ENCODE peak calls at places on chromosomes 11 and 22, in six cellular contexts. C, H, A, D, M and J are unnamed samples.

GRCh38 chr22:46770726-46771125 is 8.3 kb downstream of the TBC1D22A start:
- DNase-seq in D (no peak), M (no peak), H (no peak), A (no peak), C (no peak), J (no peak)

GRCh38 chr11:14422052-14422813 is 63.2 kb upstream of the RRAS2 start:
- DNase-seq in C (peak; percentile 93), M (no peak), A (no peak), H (no peak), D (no peak), J (peak; percentile 73)

GRCh38 chr22:31321421-31321820 is 24.7 kb downstream of the PATZ1 start:
- DNase-seq in A (no peak), M (no peak), D (no peak), C (no peak), H (no peak), J (no peak)

GRCh38 chr11:120558754-120559431 is 47.3 kb downstream of the GRIK4 start:
- DNase-seq in C (no peak), A (no peak), M (no peak), D (no peak), H (no peak), J (no peak)

GRCh38 chr22:22168190-22168940 is 76.2 kb upstream of the VPREB1 start:
- DNase-seq in H (no peak), M (no peak), C (no peak), D (no peak), A (no peak), J (no peak)

GRCh38 chr11:92707173-92707619 is 262.3 kb upstream of the MTNR1B start:
- DNase-seq in C (no peak), H (no peak), M (no peak), A (no peak), D (no peak), J (no peak)

GRCh38 chr11:31236052-31236652 is 133.4 kb downstream of the DCDC1 start:
- DNase-seq in C (peak; percentile 31), H (no peak), A (no peak), M (no peak), D (no peak), J (no peak)

GRCh38 chr11:45263773-45264172 is 22.4 kb downstream of the SYT13 start:
- DNase-seq in H (no peak), D (no peak), M (no peak), A (no peak), C (no peak), J (no peak)

GRCh38 chr11:119531623-119532022 is 108.7 kb upstream of the THY1 start:
- DNase-seq in M (no peak), H (no peak), A (no peak), D (no peak), C (no peak), J (no peak)

GRCh38 chr11:117898059-117898458 is 21.6 kb upstream of the FXYD6 start:
- DNase-seq in H (no peak), D (no peak), A (no peak), C (no peak), M (no peak), J (peak; percentile 33)

GRCh38 chr11:102546427-102546826 is 15.9 kb upstream of the MMP7 start:
- DNase-seq in H (no peak), C (no peak), M (no peak), A (no peak), D (no peak), J (no peak)